ENCODE peak calls at places on chromosomes 6 and 20, in five cellular contexts. One of them, this sample, is unnamed.

GRCh38 chr6:24719125-24719931 is at the start of gene C6orf62:
- DNase-seq in GM23248: peak
- DNase-seq in NCI-H2171: peak
- DNase-seq in CD8-positive, alpha-beta memory T cell: peak
- DNase-seq in OCI-LY7: peak
- DNase-seq in this sample: peak

GRCh38 chr6:80272988-80273387 is 166.5 kb downstream of the BCKDHB start:
- DNase-seq in OCI-LY7: no peak
- DNase-seq in CD8-positive, alpha-beta memory T cell: no peak
- DNase-seq in GM23248: no peak
- DNase-seq in NCI-H2171: no peak
- DNase-seq in this sample: no peak

GRCh38 chr6:1901556-1901955 is 291.8 kb downstream of the FOXC1 start:
- DNase-seq in GM23248: peak
- DNase-seq in OCI-LY7: no peak
- DNase-seq in CD8-positive, alpha-beta memory T cell: no peak
- DNase-seq in NCI-H2171: no peak
- DNase-seq in this sample: no peak

GRCh38 chr6:156420172-156420993 is 356.8 kb upstream of the ARID1B start:
- DNase-seq in NCI-H2171: no peak
- DNase-seq in GM23248: no peak
- DNase-seq in OCI-LY7: no peak
- DNase-seq in CD8-positive, alpha-beta memory T cell: no peak
- DNase-seq in this sample: no peak

GRCh38 chr6:141531040-141531439 is 601.7 kb upstream of the GJE1 start:
- DNase-seq in NCI-H2171: no peak
- DNase-seq in CD8-positive, alpha-beta memory T cell: no peak
- DNase-seq in GM23248: no peak
- DNase-seq in OCI-LY7: no peak
- DNase-seq in this sample: no peak

GRCh38 chr6:83952830-83953229 is 80.7 kb upstream of the MRAP2 start:
- DNase-seq in CD8-positive, alpha-beta memory T cell: no peak
- DNase-seq in GM23248: no peak
- DNase-seq in OCI-LY7: no peak
- DNase-seq in NCI-H2171: no peak
- DNase-seq in this sample: no peak

GRCh38 chr20:56540415-56540814 is 7.4 kb downstream of the FAM209B start:
- DNase-seq in CD8-positive, alpha-beta memory T cell: no peak
- DNase-seq in OCI-LY7: no peak
- DNase-seq in GM23248: peak
- DNase-seq in NCI-H2171: no peak
- DNase-seq in this sample: no peak

GRCh38 chr6:37765182-37765780 is 54.2 kb upstream of the ZFAND3 start:
- DNase-seq in CD8-positive, alpha-beta memory T cell: no peak
- DNase-seq in GM23248: no peak
- DNase-seq in OCI-LY7: no peak
- DNase-seq in NCI-H2171: no peak
- DNase-seq in this sample: no peak

GRCh38 chr6:158852312-158853071 is 33.3 kb upstream of the EZR start:
- DNase-seq in NCI-H2171: no peak
- DNase-seq in CD8-positive, alpha-beta memory T cell: peak
- DNase-seq in GM23248: no peak
- DNase-seq in OCI-LY7: no peak
- DNase-seq in this sample: peak

GRCh38 chr6:33878541-33878940 is 74.7 kb upstream of the MLN start:
- DNase-seq in NCI-H2171: peak
- DNase-seq in CD8-positive, alpha-beta memory T cell: no peak
- DNase-seq in GM23248: no peak
- DNase-seq in OCI-LY7: no peak
- DNase-seq in this sample: no peak

GRCh38 chr20:37276494-37277252 is 12.8 kb upstream of the MANBAL start:
- DNase-seq in OCI-LY7: peak
- DNase-seq in CD8-positive, alpha-beta memory T cell: no peak
- DNase-seq in NCI-H2171: peak
- DNase-seq in GM23248: peak
- DNase-seq in this sample: no peak

GRCh38 chr6:26251354-26252081 is 113.5 kb upstream of the BTN3A2 start:
- DNase-seq in NCI-H2171: peak
- DNase-seq in OCI-LY7: no peak
- DNase-seq in CD8-positive, alpha-beta memory T cell: peak
- DNase-seq in GM23248: peak
- DNase-seq in this sample: peak

GRCh38 chr20:2865630-2866029 is 7.7 kb upstream of the PTPRA start:
- DNase-seq in CD8-positive, alpha-beta memory T cell: peak
- DNase-seq in OCI-LY7: peak
- DNase-seq in NCI-H2171: no peak
- DNase-seq in GM23248: no peak
- DNase-seq in this sample: peak

GRCh38 chr20:25514747-25515340 is 70.5 kb downstream of the NINL start:
- DNase-seq in GM23248: no peak
- DNase-seq in NCI-H2171: no peak
- DNase-seq in CD8-positive, alpha-beta memory T cell: no peak
- DNase-seq in OCI-LY7: peak
- DNase-seq in this sample: no peak

GRCh38 chr20:4154958-4155411 is 139.6 kb upstream of the RNF24 start:
- DNase-seq in OCI-LY7: no peak
- DNase-seq in CD8-positive, alpha-beta memory T cell: no peak
- DNase-seq in NCI-H2171: no peak
- DNase-seq in GM23248: no peak
- DNase-seq in this sample: no peak